ENCODE peak calls at places on chromosomes 1 and 21, in eight cellular contexts. N is astrocyte of the spinal cord, C is amygdala, T is H9, J is left cardiac atrium, K is GM12864, S is activated T-cell treated with anti-CD3 and anti-CD28 coated beads for 1 hour, F is neural progenitor cell. I is an unnamed sample.

GRCh38 chr1:32249831-32250525 is 1.1 kb upstream of the LCK start:
- DNase-seq in N (no peak), C (no peak), T (no peak), J (peak; percentile 44), K (peak; percentile 96), S (peak; percentile 65), F (no peak), I (peak; percentile 87)

GRCh38 chr1:117632269-117633067 is 26.6 kb downstream of the TENT5C start:
- DNase-seq in N (no peak), C (no peak), T (no peak), J (no peak), K (peak; percentile 65), S (no peak), F (no peak), I (no peak)

GRCh38 chr21:25735895-25736597 is 1.3 kb downstream of the GABPA start:
- DNase-seq in N (peak; percentile 67), C (no peak), T (no peak), J (no peak), K (no peak), S (no peak), F (peak; percentile 29), I (no peak)

GRCh38 chr1:202164271-202165037 is 4.1 kb upstream of the PTPN7 start:
- DNase-seq in N (no peak), C (no peak), T (no peak), J (no peak), K (no peak), S (peak; percentile 58), F (no peak), I (peak; percentile 76)

GRCh38 chr1:9615316-9616063 is 26.8 kb downstream of the TMEM201 start:
- DNase-seq in N (peak; percentile 22), C (no peak), T (peak; percentile 84), J (peak; percentile 47), K (no peak), S (peak; percentile 45), F (peak; percentile 70), I (peak; percentile 55)

GRCh38 chr1:7915826-7916225 is 24.8 kb downstream of the TNFRSF9 start:
- DNase-seq in N (no peak), C (no peak), T (no peak), J (no peak), K (no peak), S (peak; percentile 20), F (no peak), I (peak; percentile 32)

GRCh38 chr1:234656981-234657651 is 47.1 kb upstream of the IRF2BP2 start:
- DNase-seq in N (peak; percentile 93), C (no peak), T (no peak), J (no peak), K (peak; percentile 16), S (no peak), F (no peak), I (no peak)

GRCh38 chr1:28955930-28956552 is 41.7 kb downstream of the EPB41 start:
- DNase-seq in N (no peak), C (no peak), T (no peak), J (no peak), K (no peak), S (no peak), F (peak; percentile 36), I (no peak)

GRCh38 chr1:1833916-1834325 is 55.7 kb upstream of the NADK start:
- DNase-seq in N (peak; percentile 43), C (no peak), T (no peak), J (no peak), K (no peak), S (no peak), F (peak; percentile 67), I (no peak)

GRCh38 chr21:17250651-17251294 is 262.1 kb upstream of the CXADR start:
- DNase-seq in N (peak; percentile 8), C (no peak), T (no peak), J (no peak), K (no peak), S (no peak), F (no peak), I (no peak)

GRCh38 chr1:23098463-23099170 is 70.0 kb downstream of the LUZP1 start:
- DNase-seq in N (peak; percentile 78), C (no peak), T (peak; percentile 71), J (peak; percentile 39), K (peak; percentile 27), S (peak; percentile 43), F (peak; percentile 82), I (peak; percentile 58)

GRCh38 chr1:173297798-173298391 is 90.8 kb upstream of the TNFSF4 start:
- DNase-seq in N (peak; percentile 7), C (no peak), T (no peak), J (no peak), K (peak; percentile 70), S (no peak), F (no peak), I (no peak)

GRCh38 chr1:161834967-161835366 is 68.8 kb downstream of the ATF6 start:
- DNase-seq in N (no peak), C (no peak), T (no peak), J (no peak), K (no peak), S (no peak), F (no peak), I (no peak)

GRCh38 chr1:221816899-221817298 is 75.0 kb upstream of the DUSP10 start:
- DNase-seq in N (peak; percentile 92), C (no peak), T (no peak), J (no peak), K (no peak), S (no peak), F (no peak), I (no peak)

GRCh38 chr21:44853601-44854390 is 19.7 kb downstream of the PTTG1IP start:
- DNase-seq in N (no peak), C (no peak), T (no peak), J (peak; percentile 67), K (no peak), S (no peak), F (no peak), I (no peak)

GRCh38 chr21:15062566-15062965 is 2.2 kb downstream of the NRIP1 start:
- DNase-seq in N (peak; percentile 50), C (no peak), T (no peak), J (no peak), K (no peak), S (no peak), F (no peak), I (no peak)

GRCh38 chr1:103190746-103191145 is 82.4 kb upstream of the COL11A1 start:
- DNase-seq in N (no peak), C (no peak), T (no peak), J (no peak), K (no peak), S (no peak), F (no peak), I (no peak)

GRCh38 chr1:35660581-35661473 is 19.5 kb upstream of the PSMB2 start:
- DNase-seq in N (peak; percentile 57), C (no peak), T (peak; percentile 68), J (no peak), K (no peak), S (no peak), F (peak; percentile 92), I (no peak)

GRCh38 chr1:156228501-156228900 is 13.5 kb upstream of the BGLAP start:
- DNase-seq in N (no peak), C (no peak), T (no peak), J (no peak), K (no peak), S (no peak), F (no peak), I (no peak)

GRCh38 chr1:231161711-231162299 is at the start of gene TRIM67:
- DNase-seq in N (no peak), C (no peak), T (peak; percentile 55), J (no peak), K (no peak), S (no peak), F (peak; percentile 74), I (no peak)

GRCh38 chr1:24743404-24744211 is 1.6 kb upstream of the CLIC4 start:
- DNase-seq in N (peak; percentile 42), C (no peak), T (peak; percentile 76), J (no peak), K (no peak), S (no peak), F (peak; percentile 20), I (no peak)

I was measured in activated gamma-delta T cell treated with Interleukin-2 at 50 U/mL for 16 hours.